ENCODE peak calls at places on chromosomes 16 and 17, in eight cellular contexts. A is progenitor cell of endocrine pancreas; Q is CD8-positive, alpha-beta memory T cell; H is NCI-H2081; Y is NCI-H526 treated with DMSO at 0.1 percent for 48 hours; D is fibroblast of mammary gland; T is activated naive CD4-positive, alpha-beta T cell; J is astrocyte of the spinal cord. V is an unnamed sample.

GRCh38 chr16:85326113-85326793 is 214.0 kb upstream of the CIBAR2 start:
- DNase-seq in J (no peak), T (no peak), D (no peak), Q (no peak), Y (no peak), H (no peak), A (no peak), V (no peak)

GRCh38 chr17:46809110-46809571 is 9.4 kb downstream of the WNT3 start:
- DNase-seq in D (no peak), Y (peak), H (no peak), Q (no peak), J (no peak), T (no peak), A (no peak), V (no peak)

GRCh38 chr16:4924593-4925378 is 12.2 kb downstream of the PPL start:
- DNase-seq in T (no peak), H (no peak), J (no peak), D (no peak), A (no peak), Q (no peak), Y (no peak), V (no peak)

GRCh38 chr16:53713403-53714013 is 9.6 kb downstream of the FTO start:
- DNase-seq in Q (no peak), D (no peak), J (no peak), A (no peak), H (no peak), T (no peak), Y (no peak), V (no peak)

GRCh38 chr17:77184474-77184873 is 43.7 kb downstream of the SEC14L1 start:
- DNase-seq in D (peak), J (peak), H (no peak), Y (no peak), A (no peak), Q (no peak), T (no peak), V (no peak)

GRCh38 chr17:41666336-41666680 is 22.4 kb upstream of the EIF1 start:
- DNase-seq in J (peak), Y (no peak), T (no peak), A (no peak), D (peak), H (peak), Q (peak), V (peak)

GRCh38 chr17:57625511-57625910 is 119.6 kb downstream of the CCDC182 start:
- DNase-seq in J (no peak), H (no peak), A (no peak), T (no peak), Q (no peak), Y (no peak), D (no peak), V (no peak)

GRCh38 chr16:11497851-11498289 is 88.8 kb downstream of the LITAF start:
- DNase-seq in A (no peak), Y (no peak), H (no peak), J (peak), T (no peak), D (peak), Q (no peak), V (no peak)

GRCh38 chr17:58121925-58122324 is 26.3 kb upstream of the OR4D1 start:
- DNase-seq in J (peak), Q (no peak), T (no peak), H (peak), Y (peak), A (no peak), D (peak), V (no peak)

GRCh38 chr16:87657621-87658192 is 55.4 kb downstream of the JPH3 start:
- DNase-seq in Q (no peak), J (no peak), D (peak), A (no peak), H (no peak), Y (no peak), T (no peak), V (no peak)

GRCh38 chr16:20906225-20906870 is 5.8 kb downstream of the LYRM1 start:
- DNase-seq in Y (no peak), T (no peak), D (peak), A (no peak), Q (no peak), H (no peak), J (peak), V (no peak)

GRCh38 chr17:41178843-41179616 is 1.0 kb upstream of the KRTAP4-2 start:
- DNase-seq in Y (no peak), H (no peak), D (peak), Q (no peak), T (no peak), J (no peak), A (no peak), V (no peak)

GRCh38 chr17:78494961-78495330 is 82.2 kb downstream of the DNAH17 start:
- DNase-seq in A (no peak), D (no peak), J (no peak), Y (no peak), Q (no peak), H (no peak), T (no peak), V (no peak)

V was measured in activated T-helper 2 cell treated with anti-CD3 and anti-CD28 coated beads, Interferon-gamma antibody, Interleukin-2, Interleukin-4, amounts not matched to agents 10 μg/mL and 5 μg/mL and 100 μg/mL, durations not matched to agents 14 hours and 24 hours and 36 hours.